ENCODE peak calls at places on chromosomes 5 and 9, in nine cellular contexts. I is heart right ventricle, M is fibroblast of villous mesenchyme, G is DND-41, H is bronchial epithelial cell, X is lung, P is brain microvascular endothelial cell, F is kidney epithelial cell, C is A549. T is an unnamed sample.

GRCh38 chr5:132417461-132417860 is 48.0 kb downstream of the SLC22A5 start:
- DNase-seq in I (no peak), M (no peak), G (no peak), H (no peak), X (no peak), P (no peak), F (no peak), C (no peak), T (no peak)

GRCh38 chr9:88396836-88397577 is 8.8 kb downstream of the SPIN1 start:
- DNase-seq in I (no peak), M (peak), G (no peak), H (no peak), X (no peak), P (no peak), F (no peak), C (no peak), T (no peak)

GRCh38 chr5:177496111-177497010 is 1.0 kb downstream of the PDLIM7 start:
- DNase-seq in I (peak), M (peak), G (no peak), H (peak), X (peak), P (peak), F (peak), C (peak), T (no peak)

GRCh38 chr5:172544371-172545120 is 90.2 kb upstream of the SH3PXD2B start:
- DNase-seq in I (no peak), M (no peak), G (no peak), H (no peak), X (no peak), P (no peak), F (no peak), C (no peak), T (no peak)

GRCh38 chr9:23587903-23588302 is 238.1 kb downstream of the ELAVL2 start:
- DNase-seq in I (no peak), M (no peak), G (no peak), H (no peak), X (no peak), P (no peak), F (no peak), C (no peak), T (no peak)

GRCh38 chr5:89954901-89955300 is 454.7 kb downstream of the CETN3 start:
- DNase-seq in I (no peak), M (no peak), G (no peak), H (no peak), X (no peak), P (no peak), F (no peak), C (no peak), T (no peak)

GRCh38 chr9:127711831-127712274 is 3.6 kb downstream of the PTRH1 start:
- DNase-seq in I (no peak), M (no peak), G (no peak), H (no peak), X (no peak), P (no peak), F (no peak), C (no peak), T (no peak)

GRCh38 chr9:137456061-137456863 is 2.9 kb downstream of the NSMF start:
- DNase-seq in I (no peak), M (no peak), G (no peak), H (no peak), X (no peak), P (peak), F (peak), C (no peak), T (no peak)

GRCh38 chr5:112002368-112002767 is 245.4 kb upstream of the NREP start:
- DNase-seq in I (no peak), M (no peak), G (no peak), H (no peak), X (no peak), P (peak), F (no peak), C (no peak), T (no peak)

GRCh38 chr9:119343161-119343720 is 26.0 kb downstream of the BRINP1 start:
- DNase-seq in I (no peak), M (no peak), G (no peak), H (no peak), X (no peak), P (no peak), F (no peak), C (no peak), T (no peak)

GRCh38 chr5:130871346-130872086 is 293.5 kb downstream of the HINT1 start:
- DNase-seq in I (peak), M (peak), G (peak), H (peak), X (no peak), P (peak), F (no peak), C (peak), T (peak)

GRCh38 chr9:128448746-128449145 is 7.1 kb upstream of the ODF2 start:
- DNase-seq in I (no peak), M (no peak), G (no peak), H (no peak), X (no peak), P (no peak), F (no peak), C (no peak), T (no peak)

GRCh38 chr9:120942186-120943001 is 15.8 kb upstream of the TRAF1 start:
- DNase-seq in I (no peak), M (no peak), G (no peak), H (no peak), X (no peak), P (no peak), F (no peak), C (peak), T (no peak)

GRCh38 chr9:129962889-129963703 is 79.9 kb downstream of the FNBP1 start:
- DNase-seq in I (peak), M (peak), G (peak), H (peak), X (peak), P (peak), F (no peak), C (no peak), T (peak)

GRCh38 chr9:20783057-20784038 is 99.3 kb downstream of the FOCAD start:
- DNase-seq in I (no peak), M (no peak), G (no peak), H (peak), X (no peak), P (no peak), F (no peak), C (no peak), T (no peak)

GRCh38 chr9:127172066-127172707 is 49.8 kb upstream of the ANGPTL2 start:
- DNase-seq in I (no peak), M (no peak), G (no peak), H (no peak), X (no peak), P (no peak), F (no peak), C (no peak), T (no peak)

GRCh38 chr5:113255579-113256210 is 179.1 kb downstream of the TSSK1B start:
- DNase-seq in I (no peak), M (peak), G (no peak), H (no peak), X (no peak), P (no peak), F (no peak), C (no peak), T (no peak)

GRCh38 chr9:79143211-79143610 is 428.6 kb upstream of the TLE4 start:
- DNase-seq in I (no peak), M (peak), G (no peak), H (no peak), X (no peak), P (no peak), F (no peak), C (no peak), T (no peak)

GRCh38 chr9:72478993-72479392 is 42.4 kb upstream of the TMC1 start:
- DNase-seq in I (no peak), M (no peak), G (no peak), H (peak), X (no peak), P (no peak), F (no peak), C (no peak), T (no peak)

GRCh38 chr5:83844320-83845068 is 123.8 kb upstream of the HAPLN1 start:
- DNase-seq in I (no peak), M (peak), G (peak), H (no peak), X (no peak), P (peak), F (no peak), C (no peak), T (peak)

GRCh38 chr5:80959768-80960442 is at the start of gene RASGRF2:
- DNase-seq in I (peak), M (peak), G (no peak), H (no peak), X (peak), P (no peak), F (no peak), C (peak), T (no peak)

GRCh38 chr9:115672477-115673316 is 480.9 kb upstream of the PAPPA start:
- DNase-seq in I (peak), M (peak), G (no peak), H (peak), X (no peak), P (peak), F (peak), C (peak), T (no peak)

GRCh38 chr9:129270205-129270604 is 92.1 kb upstream of the IER5L start:
- DNase-seq in I (no peak), M (no peak), G (no peak), H (no peak), X (no peak), P (no peak), F (no peak), C (no peak), T (peak)

GRCh38 chr9:93813221-93813620 is 141.9 kb downstream of the BARX1 start:
- DNase-seq in I (no peak), M (no peak), G (no peak), H (no peak), X (no peak), P (no peak), F (no peak), C (no peak), T (no peak)

GRCh38 chr9:69485466-69485865 is 160.5 kb downstream of the ENTREP1 start:
- DNase-seq in I (no peak), M (no peak), G (no peak), H (peak), X (no peak), P (no peak), F (no peak), C (no peak), T (no peak)

GRCh38 chr9:73199886-73200285 is 48.2 kb downstream of the ANXA1 start:
- DNase-seq in I (no peak), M (no peak), G (no peak), H (peak), X (no peak), P (no peak), F (no peak), C (peak), T (no peak)

GRCh38 chr5:14112998-14113652 is 30.0 kb upstream of the TRIO start:
- DNase-seq in I (peak), M (no peak), G (no peak), H (no peak), X (no peak), P (no peak), F (no peak), C (peak), T (no peak)

GRCh38 chr5:181160144-181160754 is 12.9 kb downstream of the OR2V2 start:
- DNase-seq in I (peak), M (peak), G (peak), H (peak), X (no peak), P (peak), F (no peak), C (peak), T (no peak)
- H3K4me3 ChIP-seq in I (peak), M (peak), G (no peak), H (peak), X (no peak), P (peak), F (peak), C (peak), T (peak)

DNA sequence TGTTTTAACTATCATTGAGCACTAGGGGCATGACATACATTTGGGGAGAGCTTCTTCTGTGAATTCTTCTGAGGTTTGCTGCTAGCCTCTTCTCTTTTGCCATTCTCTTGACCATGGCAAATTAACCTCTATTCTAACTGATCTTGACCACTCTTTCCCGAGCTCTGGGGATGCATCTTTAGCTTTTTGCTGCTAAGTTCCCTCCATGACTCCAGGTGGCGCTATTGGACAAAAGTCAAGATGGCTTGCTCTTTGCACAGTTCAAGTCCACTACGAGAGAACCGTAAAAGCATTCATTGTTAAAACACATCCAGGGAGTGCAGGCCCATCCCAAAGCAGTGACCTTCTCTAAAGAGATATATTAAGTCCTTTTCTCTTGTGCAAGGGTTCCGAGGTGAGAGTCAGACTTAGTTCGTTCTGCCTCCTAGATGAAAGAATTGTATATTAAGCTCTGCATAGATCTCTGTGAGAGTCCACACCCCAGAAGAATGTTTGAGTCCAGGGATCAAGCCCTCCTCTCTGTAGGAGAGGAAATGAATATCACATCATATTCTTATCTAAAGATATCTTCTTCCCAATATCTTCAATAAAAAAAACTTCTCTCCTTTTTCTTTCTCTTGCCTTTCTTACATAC is 1152.9 kb upstream of the CDH6 start:
- DNase-seq in I (no peak), M (peak), G (no peak), H (peak), X (no peak), P (peak), F (peak), C (peak), T (no peak)
- TF ChIP-seq CTCF in I (peak), M (no peak), G (peak), H (peak), X (no peak), P (peak), F (peak), C (peak), T (peak)

DNA sequence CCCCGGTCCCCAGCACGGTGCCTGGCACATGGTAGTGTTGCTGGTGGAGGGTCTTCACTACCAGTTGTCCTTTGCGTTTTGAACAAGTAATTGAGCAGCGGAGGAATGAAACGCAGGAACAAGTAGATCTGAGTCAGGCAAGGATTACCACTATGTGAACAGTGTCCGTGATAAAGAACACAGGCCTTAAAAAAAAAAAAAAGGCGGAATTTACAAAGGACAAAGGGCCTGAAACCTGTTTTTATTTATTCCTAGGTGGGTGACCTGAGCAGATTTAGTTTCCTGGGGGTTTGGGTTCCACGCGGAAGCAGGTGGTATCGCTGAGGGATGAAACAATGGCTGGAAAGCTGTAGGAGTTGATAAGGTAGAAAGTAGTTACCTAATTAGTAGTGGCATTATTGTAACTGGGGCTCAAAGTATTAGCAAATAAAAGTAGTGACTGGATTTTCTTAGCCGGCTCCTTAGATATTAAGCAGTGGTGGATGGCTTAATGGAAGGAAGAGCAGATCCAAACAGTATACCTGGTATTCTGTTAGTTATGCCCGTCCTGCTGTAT is 1.1 kb downstream of the RUSC2 start:
- DNase-seq in I (no peak), M (peak), G (no peak), H (peak), X (no peak), P (peak), F (no peak), C (peak), T (no peak)
- H3K4me3 ChIP-seq in I (peak), M (peak), G (no peak), H (peak), X (peak), P (peak), F (peak), C (peak), T (no peak)

GRCh38 chr5:67211926-67212325 is 15.3 kb upstream of the CD180 start:
- DNase-seq in I (no peak), M (peak), G (no peak), H (peak), X (no peak), P (peak), F (peak), C (peak), T (no peak)

GRCh38 chr5:67215592-67216471 is 19.2 kb upstream of the CD180 start:
- DNase-seq in I (peak), M (peak), G (peak), H (peak), X (peak), P (peak), F (no peak), C (no peak), T (peak)

GRCh38 chr5:67209141-67209771 is 12.7 kb upstream of the CD180 start:
- DNase-seq in I (peak), M (peak), G (peak), H (peak), X (peak), P (peak), F (peak), C (peak), T (no peak)

GRCh38 chr5:67214036-67214435 is 17.4 kb upstream of the CD180 start:
- DNase-seq in I (no peak), M (no peak), G (no peak), H (peak), X (no peak), P (no peak), F (no peak), C (no peak), T (no peak)

GRCh38 chr5:67214713-67215591 is 18.4 kb upstream of the CD180 start:
- DNase-seq in I (no peak), M (no peak), G (peak), H (peak), X (peak), P (no peak), F (no peak), C (no peak), T (no peak)
- TF ChIP-seq CTCF in I (no peak), M (no peak), G (no peak), H (no peak), X (no peak), P (no peak), F (no peak), C (no peak), T (no peak)

GRCh38 chr5:1118738-1119137 is 6.9 kb upstream of the SLC12A7 start:
- DNase-seq in I (no peak), M (peak), G (peak), H (no peak), X (no peak), P (no peak), F (no peak), C (no peak), T (no peak)
- H3K4me3 ChIP-seq in I (no peak), M (no peak), G (no peak), H (no peak), X (no peak), P (no peak), F (no peak), C (no peak), T (no peak)

GRCh38 chr5:37771203-37771611 is 68.6 kb downstream of the GDNF start:
- DNase-seq in I (no peak), M (no peak), G (no peak), H (no peak), X (no peak), P (no peak), F (no peak), C (no peak), T (no peak)
- TF ChIP-seq CTCF in I (no peak), M (no peak), G (no peak), H (no peak), X (no peak), P (no peak), F (no peak), C (no peak), T (no peak)

GRCh38 chr5:169979871-169980270 is 424 bp downstream of the INSYN2B start:
- DNase-seq in I (no peak), M (no peak), G (no peak), H (no peak), X (no peak), P (no peak), F (no peak), C (no peak), T (no peak)

GRCh38 chr5:169978744-169979143 is 1.6 kb downstream of the INSYN2B start:
- DNase-seq in I (no peak), M (no peak), G (no peak), H (no peak), X (no peak), P (no peak), F (no peak), C (no peak), T (no peak)

GRCh38 chr5:169980418-169981053 is at the start of gene INSYN2B:
- DNase-seq in I (peak), M (peak), G (peak), H (peak), X (peak), P (peak), F (peak), C (peak), T (peak)
- H3K4me3 ChIP-seq in I (no peak), M (peak), G (no peak), H (peak), X (no peak), P (peak), F (peak), C (peak), T (no peak)

GRCh38 chr5:42949348-42950090 is 90.6 kb downstream of the ANXA2R start:
- DNase-seq in I (peak), M (peak), G (no peak), H (peak), X (peak), P (peak), F (no peak), C (peak), T (peak)
- TF ChIP-seq CTCF in I (peak), M (peak), G (no peak), H (peak), X (no peak), P (peak), F (peak), C (peak), T (peak)

DNA sequence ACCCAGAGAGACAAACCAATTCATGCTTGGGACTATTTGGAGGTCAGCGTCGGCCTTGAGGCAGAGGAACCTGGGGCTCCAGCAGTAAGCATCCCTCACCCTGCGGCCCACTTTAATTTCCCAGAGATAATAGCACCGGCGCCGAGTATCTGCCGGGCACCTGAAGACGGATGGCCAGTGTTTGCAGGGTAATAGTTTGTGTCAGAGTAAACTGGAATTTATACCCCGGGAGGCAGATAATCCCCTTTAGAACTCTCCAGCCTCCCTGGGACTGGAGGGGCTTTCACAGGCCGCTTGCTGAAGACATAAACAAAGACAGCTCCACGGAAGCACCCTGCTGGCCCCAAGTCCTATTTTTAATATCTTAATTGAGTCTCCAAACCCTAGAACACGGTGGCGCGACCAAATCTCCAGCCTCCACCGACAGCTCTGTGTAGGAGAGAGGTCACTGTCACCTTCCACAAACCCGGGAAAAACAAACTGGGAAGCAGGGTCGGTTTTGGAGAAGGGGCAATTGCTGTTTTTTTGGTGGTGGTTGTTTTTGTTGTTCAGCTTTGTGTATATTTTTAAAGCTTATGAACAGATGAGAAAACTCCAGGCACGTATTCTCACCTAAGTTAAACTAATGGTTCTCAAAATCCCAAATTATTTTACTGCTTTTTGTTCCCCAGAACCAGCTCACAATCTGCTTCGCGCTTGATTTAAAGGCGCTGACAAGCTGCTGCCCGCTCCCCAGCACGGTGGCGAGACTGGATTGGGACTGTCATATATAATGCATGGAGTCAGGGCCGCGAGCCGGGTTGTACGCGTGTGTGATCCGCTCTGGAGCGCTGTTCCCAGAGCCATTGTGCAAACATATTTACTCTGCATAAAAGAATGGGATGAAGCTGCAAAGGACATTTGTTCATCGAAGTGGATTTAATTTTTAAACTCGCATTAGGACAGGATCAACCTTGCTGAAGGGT is 17.6 kb upstream of the FCN1 start:
- DNase-seq in I (no peak), M (no peak), G (no peak), H (no peak), X (no peak), P (no peak), F (no peak), C (no peak), T (no peak)
- H3K4me3 ChIP-seq in I (no peak), M (no peak), G (no peak), H (no peak), X (no peak), P (no peak), F (no peak), C (no peak), T (no peak)

GRCh38 chr9:108850293-108850897 is 5.4 kb downstream of the ACTL7B start:
- DNase-seq in I (no peak), M (peak), G (no peak), H (peak), X (no peak), P (no peak), F (no peak), C (peak), T (no peak)
- TF ChIP-seq CTCF in I (peak), M (peak), G (peak), H (peak), X (no peak), P (peak), F (peak), C (peak), T (peak)

T was measured in GM12864.